ENCODE peak calls at places on chromosomes 2 and 18, in nine cellular contexts. Y is colonic mucosa, M is kidney epithelial cell, N is fibroblast of lung, L is right atrium auricular region, G is bronchial epithelial cell, H is neural crest cell, Z is astrocyte, D is IMR-90. V is an unnamed sample.

GRCh38 chr2:178650554-178650953 is 156.7 kb downstream of the TTN start:
- DNase-seq in N (no peak), Z (no peak), G (peak; percentile 7), H (no peak), L (no peak), D (no peak), Y (no peak), M (no peak), V (no peak)

GRCh38 chr2:10762651-10763460 is 41.4 kb downstream of the ATP6V1C2 start:
- DNase-seq in Y (no peak), N (peak; percentile 8), M (no peak), L (no peak), D (peak; percentile 7), G (no peak), H (no peak), Z (no peak), V (no peak)

GRCh38 chr2:135603543-135603942 is 72.3 kb downstream of the R3HDM1 start:
- DNase-seq in Y (no peak), H (no peak), Z (no peak), M (no peak), L (no peak), N (no peak), G (peak; percentile 21), D (no peak), V (no peak)

GRCh38 chr2:134594399-134594798 is 124.4 kb downstream of the TMEM163 start:
- DNase-seq in Z (no peak), M (no peak), L (no peak), D (no peak), H (no peak), G (no peak), Y (no peak), N (no peak), V (no peak)

GRCh38 chr2:45237850-45238542 is 228.7 kb upstream of the SIX2 start:
- DNase-seq in N (peak; percentile 93), H (no peak), Y (no peak), Z (peak; percentile 96), G (peak; percentile 95), L (peak; percentile 80), M (peak; percentile 74), D (peak; percentile 95), V (peak; percentile 81)

GRCh38 chr2:215830313-215830712 is 183.0 kb downstream of the MREG start:
- DNase-seq in H (no peak), Z (peak; percentile 80), L (peak; percentile 85), M (peak; percentile 79), N (peak; percentile 96), G (peak; percentile 82), Y (peak; percentile 56), D (peak; percentile 67), V (peak; percentile 45)

GRCh38 chr18:47265197-47265596 is 13.7 kb upstream of the SKOR2 start:
- DNase-seq in G (peak; percentile 42), Z (peak; percentile 61), N (no peak), M (no peak), D (peak; percentile 1), Y (no peak), L (no peak), H (no peak), V (peak; percentile 47)

GRCh38 chr2:241888641-241889040 is 19.1 kb downstream of the RTP5 start:
- DNase-seq in G (no peak), D (no peak), L (no peak), N (no peak), H (no peak), Y (no peak), M (no peak), Z (no peak), V (no peak)

GRCh38 chr2:37414470-37414949 is 70.1 kb downstream of the QPCT start:
- DNase-seq in Y (no peak), Z (peak; percentile 69), M (no peak), D (peak; percentile 81), N (peak; percentile 86), L (no peak), G (peak; percentile 62), H (no peak), V (peak; percentile 70)

GRCh38 chr2:179612591-179613298 is 248.7 kb downstream of the ZNF385B start:
- DNase-seq in M (no peak), H (no peak), L (no peak), D (no peak), Z (no peak), G (no peak), Y (no peak), N (peak; percentile 14), V (no peak)

GRCh38 chr18:7325126-7325430 is 94.2 kb downstream of the LRRC30 start:
- DNase-seq in H (no peak), L (no peak), D (no peak), N (no peak), Y (no peak), Z (no peak), M (no peak), G (no peak), V (no peak)

GRCh38 chr2:20224716-20225293 is at the start of gene SDC1:
- DNase-seq in L (no peak), Z (peak; percentile 41), G (peak; percentile 53), Y (peak; percentile 80), M (no peak), H (peak; percentile 56), N (peak; percentile 44), D (peak; percentile 45), V (peak; percentile 37)

GRCh38 chr2:75340560-75340959 is 141.2 kb upstream of the TACR1 start:
- DNase-seq in Y (no peak), M (no peak), G (peak; percentile 37), H (no peak), D (peak; percentile 42), Z (peak; percentile 65), L (no peak), N (no peak), V (peak; percentile 17)

GRCh38 chr2:181250691-181251090 is 206.5 kb upstream of the ITGA4 start:
- DNase-seq in N (peak; percentile 15), D (no peak), L (no peak), Y (no peak), H (no peak), G (peak; percentile 44), M (no peak), Z (no peak), V (no peak)

GRCh38 chr2:222025891-222026271 is 272.9 kb downstream of the PAX3 start:
- DNase-seq in Y (no peak), D (no peak), M (no peak), L (no peak), G (no peak), Z (no peak), H (no peak), N (no peak), V (no peak)
- TF ChIP-seq CTCF in Y (no peak), D (no peak), M (no peak), L (no peak), G (no peak), Z (no peak), H (no peak), N (no peak), V (no peak)

DNA sequence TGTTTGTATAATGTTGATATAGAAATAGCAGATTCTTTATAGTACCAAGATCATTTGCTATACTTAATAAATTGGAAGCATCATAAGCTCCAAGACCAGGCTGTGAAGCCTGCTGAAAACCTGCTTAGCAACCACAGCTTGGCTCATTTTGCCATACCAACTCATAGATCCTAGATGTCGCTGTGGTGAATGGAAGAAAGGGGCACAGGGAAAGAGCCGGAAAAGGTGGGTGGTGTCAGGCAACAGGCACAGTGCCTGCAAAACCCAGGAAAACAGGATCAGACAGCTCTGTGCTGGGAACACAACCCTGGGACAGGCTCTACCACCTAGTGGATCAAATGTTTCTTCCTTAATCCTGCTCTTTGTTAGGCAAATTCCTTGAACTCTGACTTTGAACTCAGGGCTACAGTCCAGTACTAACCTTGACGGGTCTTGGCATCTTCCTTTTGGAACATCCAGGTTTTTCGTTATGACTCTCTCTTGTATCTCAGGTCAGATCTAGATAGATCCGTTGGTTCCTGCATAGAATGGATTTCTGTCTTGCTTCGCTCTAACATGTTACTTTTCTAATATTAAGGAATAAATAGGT is 31.6 kb downstream of the TWSG1 start:
- DNase-seq in Z (peak; percentile 42), G (peak; percentile 89), D (peak; percentile 40), N (peak; percentile 44), Y (peak; percentile 46), M (no peak), L (no peak), H (peak; percentile 1), V (peak; percentile 45)
- TF ChIP-seq CTCF in Z (peak; percentile 33), G (peak; percentile 65), D (peak; percentile 31), N (peak; percentile 12), Y (no peak), M (peak; percentile 49), L (peak; percentile 45), H (no peak), V (peak; percentile 57)

DNA sequence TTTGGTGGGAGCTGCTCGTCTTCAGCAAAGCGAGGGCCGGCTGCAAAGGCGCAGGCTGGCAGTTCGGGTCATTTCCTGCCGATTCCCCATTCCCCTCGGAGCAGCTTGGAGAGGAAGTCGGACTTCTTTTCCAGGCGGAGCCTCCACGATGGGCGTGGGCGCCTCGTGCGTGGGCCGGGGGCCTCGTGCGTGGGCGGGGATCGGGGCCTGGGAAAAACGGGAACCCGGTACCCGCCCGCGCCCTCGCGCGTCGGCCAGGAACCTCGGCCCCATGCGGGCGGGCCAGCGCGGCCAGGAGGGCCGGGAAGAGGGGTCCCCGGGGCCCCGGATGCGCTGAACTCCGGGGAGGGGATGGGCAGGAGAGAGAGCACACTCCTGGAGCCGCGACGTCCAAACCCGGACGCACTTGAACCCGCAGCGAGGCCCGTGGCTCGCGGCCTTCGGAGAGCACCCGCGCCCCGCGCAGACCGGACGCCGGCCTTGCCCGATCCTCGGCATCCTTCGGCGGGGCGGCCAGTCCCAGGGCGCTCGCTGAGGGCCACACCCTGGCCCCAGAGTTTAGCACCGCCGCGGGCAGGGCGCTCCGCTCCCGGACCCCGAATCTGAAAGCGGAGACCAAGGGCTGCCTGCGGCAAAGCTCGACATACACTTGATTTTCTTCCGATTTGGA is 368.4 kb downstream of the MTX2 start:
- DNase-seq in M (no peak), N (peak; percentile 18), H (peak; percentile 32), Z (peak; percentile 65), Y (peak; percentile 48), L (no peak), G (no peak), D (peak; percentile 23), V (peak; percentile 62)
- TF ChIP-seq CTCF in M (no peak), N (no peak), H (no peak), Z (no peak), Y (no peak), L (no peak), G (peak; percentile 4), D (no peak), V (no peak)

DNA sequence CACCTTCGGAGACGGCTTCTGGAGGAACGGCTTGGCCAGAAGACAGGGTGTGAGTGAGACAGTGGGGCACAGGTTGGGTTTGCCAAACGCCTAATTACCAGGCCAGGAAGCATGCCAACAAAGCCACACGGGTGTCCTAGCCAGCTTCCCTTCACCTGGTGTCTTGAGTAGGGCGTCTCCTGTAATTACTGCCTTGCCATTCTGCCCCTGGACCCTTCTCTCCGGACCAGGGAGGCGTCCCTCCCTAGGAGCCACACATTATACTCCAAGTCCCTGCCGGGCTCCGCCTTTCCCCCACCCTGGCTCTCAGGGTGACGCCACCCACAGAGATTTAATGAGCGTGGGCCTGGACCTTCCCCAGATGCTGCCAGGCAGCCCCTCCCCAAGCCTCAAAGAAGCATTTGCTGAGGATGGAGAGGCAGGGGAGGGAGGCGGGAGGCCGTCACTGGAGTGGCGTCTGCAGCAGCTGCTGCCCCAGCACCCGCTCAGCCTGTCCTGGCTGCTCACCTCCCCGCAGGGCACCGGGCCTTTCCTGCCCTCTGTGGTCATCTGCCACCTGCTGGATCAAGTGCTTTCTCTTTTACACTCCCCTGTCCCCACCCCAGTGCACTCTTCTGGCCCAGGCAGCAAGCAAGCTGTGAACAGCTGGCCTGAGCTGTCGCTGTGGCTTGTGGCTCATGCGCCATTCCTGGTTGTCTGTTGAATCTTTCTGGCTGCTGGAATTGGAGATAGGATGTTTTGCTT is 20.7 kb downstream of the FOSL2 start:
- DNase-seq in D (peak; percentile 49), L (no peak), Y (peak; percentile 65), M (no peak), H (no peak), G (no peak), N (peak; percentile 52), Z (no peak), V (no peak)
- TF ChIP-seq CTCF in D (no peak), L (no peak), Y (no peak), M (peak; percentile 8), H (no peak), G (no peak), N (no peak), Z (no peak), V (peak; percentile 53)

GRCh38 chr2:3398837-3399236 is 19.3 kb downstream of the TRAPPC12 start:
- DNase-seq in D (no peak), Y (no peak), L (no peak), M (no peak), G (no peak), Z (no peak), N (no peak), H (no peak), V (no peak)
- TF ChIP-seq CTCF in D (no peak), Y (no peak), L (no peak), M (no peak), G (no peak), Z (no peak), N (no peak), H (no peak), V (no peak)